ENCODE peak calls at places on chromosomes 6 and 20, in eight cellular contexts. L is uterus, N is heart left ventricle, S is HCT116, H is ascending aorta, K is GM12878, C is hepatocyte, X is WERI-Rb-1. B is an unnamed sample.

GRCh38 chr6:85640806-85641205 is 1.9 kb downstream of the SYNCRIP start:
- DNase-seq in L (no peak), N (no peak), S (no peak), H (no peak), K (no peak), C (no peak), X (no peak), B (no peak)

GRCh38 chr6:122692175-122692598 is 82.0 kb downstream of the PKIB start:
- DNase-seq in L (no peak), N (no peak), S (no peak), H (no peak), K (no peak), C (no peak), X (no peak), B (no peak)

GRCh38 chr6:42960243-42961019 is at the start of gene GNMT:
- DNase-seq in L (peak; percentile 39), N (peak; percentile 48), S (no peak), H (no peak), K (no peak), C (peak; percentile 77), X (peak; percentile 88), B (no peak)

GRCh38 chr20:46550441-46550840 is at the start of gene OCSTAMP:
- DNase-seq in L (no peak), N (no peak), S (no peak), H (no peak), K (no peak), C (no peak), X (no peak), B (no peak)

GRCh38 chr6:90610291-90610670 is 23.4 kb upstream of the MAP3K7 start:
- DNase-seq in L (no peak), N (no peak), S (no peak), H (no peak), K (no peak), C (no peak), X (no peak), B (peak; percentile 4)

GRCh38 chr6:26550250-26550993 is 12.3 kb downstream of the HMGN4 start:
- DNase-seq in L (no peak), N (peak; percentile 60), S (no peak), H (no peak), K (no peak), C (peak; percentile 83), X (no peak), B (no peak)

GRCh38 chr6:16130932-16131387 is 2.1 kb downstream of the MYLIP start:
- DNase-seq in L (peak; percentile 78), N (peak; percentile 36), S (no peak), H (no peak), K (peak; percentile 61), C (peak; percentile 76), X (no peak), B (peak; percentile 75)

GRCh38 chr20:5357942-5358341 is 41.2 kb upstream of the PROKR2 start:
- DNase-seq in L (no peak), N (no peak), S (no peak), H (no peak), K (no peak), C (no peak), X (no peak), B (no peak)

GRCh38 chr6:157065366-157065765 is 258.0 kb downstream of the TMEM242 start:
- DNase-seq in L (no peak), N (no peak), S (no peak), H (no peak), K (no peak), C (no peak), X (no peak), B (no peak)

GRCh38 chr6:7004581-7005297 is 103.0 kb upstream of the RREB1 start:
- DNase-seq in L (no peak), N (no peak), S (no peak), H (no peak), K (no peak), C (no peak), X (peak; percentile 73), B (peak; percentile 6)

GRCh38 chr6:36920049-36920448 is 34.3 kb downstream of the C6orf89 start:
- DNase-seq in L (no peak), N (no peak), S (no peak), H (no peak), K (no peak), C (no peak), X (no peak), B (no peak)

GRCh38 chr20:35842361-35842760 is 70.5 kb downstream of the PHF20 start:
- DNase-seq in L (no peak), N (no peak), S (no peak), H (no peak), K (no peak), C (no peak), X (no peak), B (no peak)

GRCh38 chr6:1297746-1298145 is 14.2 kb upstream of the FOXQ1 start:
- DNase-seq in L (no peak), N (no peak), S (no peak), H (no peak), K (no peak), C (peak; percentile 30), X (no peak), B (no peak)

GRCh38 chr6:39335780-39336541 is 13.5 kb upstream of the KCNK16 start:
- DNase-seq in L (no peak), N (no peak), S (no peak), H (no peak), K (no peak), C (no peak), X (no peak), B (peak; percentile 8)

GRCh38 chr6:45116714-45117410 is 211.3 kb upstream of the RUNX2 start:
- DNase-seq in L (no peak), N (no peak), S (no peak), H (no peak), K (no peak), C (no peak), X (no peak), B (peak; percentile 60)

DNA sequence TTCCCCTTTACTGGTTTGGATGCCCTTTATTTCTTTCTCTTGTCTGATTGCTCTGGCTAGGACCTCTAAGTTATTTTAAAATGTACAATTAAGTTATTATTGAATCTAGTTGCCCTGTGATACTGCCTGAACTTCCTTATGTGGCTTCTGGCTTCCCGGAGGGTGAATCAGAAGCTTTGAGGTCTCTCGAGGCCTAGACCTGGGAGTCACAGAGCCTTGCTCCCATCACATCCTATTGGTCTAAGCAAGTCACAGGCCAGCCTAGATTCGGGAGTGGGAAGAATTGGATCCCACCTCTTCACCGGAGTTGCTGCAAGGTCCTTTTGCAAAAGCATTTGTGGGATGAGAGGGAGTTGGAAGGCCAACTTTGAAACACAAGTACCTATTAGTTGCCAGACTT is 15.2 kb downstream of the BCAS4 start:
- DNase-seq in L (no peak), N (no peak), S (no peak), H (no peak), K (no peak), C (no peak), X (no peak), B (no peak)
- H3K27ac ChIP-seq in L (no peak overlapping the region), N (no peak overlapping the region), S (no peak overlapping the region), H (no peak overlapping the region), K (peak overlapping the region; percentile 72), C (no peak overlapping the region), X (no peak overlapping the region), B (no peak overlapping the region)

DNA sequence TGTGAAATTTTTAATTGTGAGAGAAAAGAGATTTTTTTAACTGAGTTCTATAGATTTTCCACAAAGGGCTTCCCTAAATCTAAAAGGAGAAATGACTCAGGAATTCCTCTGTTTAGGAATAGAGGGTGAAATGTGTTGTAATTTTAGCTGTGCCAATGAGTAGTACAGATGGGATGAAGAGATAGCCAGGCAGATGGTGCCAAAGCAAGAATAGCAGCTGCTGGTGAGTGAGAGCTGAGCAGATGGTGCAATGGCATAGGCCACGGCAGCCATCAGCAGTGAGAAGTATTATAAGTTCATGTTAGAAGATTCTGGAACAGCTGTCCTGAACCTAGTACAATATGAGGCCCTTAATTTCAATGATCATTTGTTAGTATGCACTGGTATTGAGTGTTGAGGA is 40.2 kb upstream of the CRISP1 start:
- DNase-seq in L (no peak), N (no peak), S (no peak), H (no peak), K (no peak), C (no peak), X (peak; percentile 78), B (no peak)
- H3K4me3 ChIP-seq in L (no peak overlapping the region), N (no peak overlapping the region), S (no peak overlapping the region), H (no peak overlapping the region), K (no peak overlapping the region), C (no peak overlapping the region), X (no peak overlapping the region), B (no peak overlapping the region)

DNA sequence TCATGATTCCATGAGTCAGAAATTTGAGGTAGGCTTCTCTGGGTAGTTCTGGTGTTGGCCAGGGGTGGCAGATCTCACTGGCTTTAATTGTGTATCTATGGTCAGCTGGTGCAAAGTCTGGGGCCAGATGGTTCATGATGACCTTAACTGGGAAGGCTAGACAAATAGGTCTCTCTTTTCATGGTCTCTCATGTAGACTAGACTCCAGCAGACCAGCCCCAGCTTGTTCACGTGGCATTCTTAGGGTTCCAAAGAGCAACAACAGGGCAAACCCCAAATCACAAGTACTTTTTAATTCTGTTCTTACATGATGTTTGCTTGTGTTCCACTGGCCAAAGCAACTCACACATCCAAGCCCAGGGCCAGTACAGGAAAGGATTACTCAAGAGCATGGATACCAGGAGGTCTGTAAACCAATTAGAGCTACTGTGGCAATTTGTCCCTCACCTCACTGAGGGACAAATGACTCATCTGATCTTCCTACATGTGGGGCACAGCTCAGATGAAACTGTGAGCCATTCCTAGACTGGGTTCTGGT is 79.5 kb upstream of the PBOV1 start:
- DNase-seq in L (no peak), N (no peak), S (no peak), H (no peak), K (no peak), C (no peak), X (no peak), B (no peak)
- TF ChIP-seq CTCF in L (no peak), N (no peak), S (no peak), H (no peak), K (no peak), C (no peak), X (no peak), B (peak; percentile 11)

GRCh38 chr6:17423018-17423417 is 29.6 kb downstream of the CAP2 start:
- DNase-seq in L (no peak), N (no peak), S (no peak), H (no peak), K (no peak), C (no peak), X (no peak), B (no peak)
- H3K27ac ChIP-seq in L (no peak overlapping the region), N (no peak overlapping the region), S (no peak overlapping the region), H (no peak overlapping the region), K (no peak overlapping the region), C (no peak overlapping the region), X (no peak overlapping the region), B (no peak overlapping the region)

DNA sequence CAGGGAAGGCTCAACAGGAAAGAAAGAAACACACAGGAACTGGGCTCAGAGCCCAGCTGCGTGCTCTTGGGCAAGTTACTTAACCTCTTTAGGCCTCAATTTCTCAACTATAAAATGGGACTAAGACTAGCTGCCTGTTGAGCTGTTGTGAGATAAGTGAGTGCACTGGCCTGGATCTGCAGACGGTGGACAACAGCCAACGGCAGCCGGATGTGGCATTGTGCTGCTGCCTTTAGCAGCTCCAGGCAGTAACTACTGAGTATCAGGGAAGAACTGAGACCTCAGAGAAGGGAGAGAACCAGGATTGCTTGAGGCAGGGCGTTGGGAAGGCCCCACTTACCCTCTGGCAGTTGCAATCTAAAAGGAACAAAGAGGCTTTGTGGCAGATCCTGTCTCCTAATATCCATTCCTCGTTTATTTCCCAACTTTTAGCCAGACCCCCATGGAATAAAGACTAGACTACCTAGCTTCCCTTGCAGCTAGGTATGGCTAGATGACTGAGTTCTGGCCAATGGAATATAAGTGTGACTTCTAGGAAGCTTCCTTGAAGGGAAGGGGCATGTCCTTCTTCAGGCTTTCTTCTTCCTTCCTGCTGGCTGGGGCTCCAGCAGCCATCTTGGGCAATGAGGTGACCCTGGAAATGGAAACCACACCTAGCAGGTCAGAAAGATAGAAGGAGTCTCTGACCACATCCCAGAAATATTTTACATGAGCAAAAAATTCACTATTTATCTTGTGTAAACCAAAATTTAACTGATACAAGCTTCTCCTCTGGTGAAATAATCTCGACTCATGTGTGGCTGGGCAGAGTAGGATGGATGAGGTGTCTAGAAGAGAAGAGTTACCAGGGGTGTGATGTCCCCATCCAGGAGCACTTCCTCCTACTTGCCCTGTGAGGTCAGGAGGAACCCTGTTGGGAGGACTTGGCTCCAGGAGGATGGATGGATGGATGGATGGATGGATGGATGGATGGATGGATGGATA is 67.6 kb downstream of the MRPL14 start:
- DNase-seq in L (no peak), N (no peak), S (no peak), H (no peak), K (no peak), C (no peak), X (no peak), B (no peak)
- H3K4me3 ChIP-seq in L (no peak overlapping the region), N (no peak overlapping the region), S (no peak overlapping the region), H (no peak overlapping the region), K (no peak overlapping the region), C (no peak overlapping the region), X (no peak overlapping the region), B (no peak overlapping the region)